ENCODE peak calls at places on chromosomes 7 and 10, in seven cellular contexts. One of them, this sample, is unnamed.

GRCh38 chr7:153402721-153403541 is 643.4 kb downstream of the ACTR3B start:
- DNase-seq in nucleus accumbens: no peak
- DNase-seq in right atrium auricular region: no peak
- DNase-seq in T-helper 22 cell: no peak
- DNase-seq in non-pigmented ciliary epithelial cell: no peak
- DNase-seq in upper lobe of right lung: no peak
- DNase-seq in GM04503: no peak
- DNase-seq in this sample: no peak

GRCh38 chr10:58775960-58776574 is 263.4 kb downstream of the BICC1 start:
- DNase-seq in nucleus accumbens: no peak
- DNase-seq in right atrium auricular region: no peak
- DNase-seq in T-helper 22 cell: no peak
- DNase-seq in non-pigmented ciliary epithelial cell: peak; percentile 75
- DNase-seq in upper lobe of right lung: no peak
- DNase-seq in GM04503: no peak
- DNase-seq in this sample: no peak

GRCh38 chr7:81638216-81638615 is 131.6 kb downstream of the HGF start:
- DNase-seq in nucleus accumbens: no peak
- DNase-seq in right atrium auricular region: no peak
- DNase-seq in T-helper 22 cell: no peak
- DNase-seq in non-pigmented ciliary epithelial cell: no peak
- DNase-seq in upper lobe of right lung: no peak
- DNase-seq in GM04503: peak; percentile 57
- DNase-seq in this sample: no peak

GRCh38 chr10:12643279-12643678 is 293.9 kb downstream of the CAMK1D start:
- DNase-seq in nucleus accumbens: no peak
- DNase-seq in right atrium auricular region: no peak
- DNase-seq in T-helper 22 cell: no peak
- DNase-seq in non-pigmented ciliary epithelial cell: no peak
- DNase-seq in upper lobe of right lung: no peak
- DNase-seq in GM04503: no peak
- DNase-seq in this sample: no peak

GRCh38 chr7:142488842-142489241 is 231.0 kb upstream of the PRSS58 start:
- DNase-seq in nucleus accumbens: no peak
- DNase-seq in right atrium auricular region: no peak
- DNase-seq in T-helper 22 cell: no peak
- DNase-seq in non-pigmented ciliary epithelial cell: no peak
- DNase-seq in upper lobe of right lung: no peak
- DNase-seq in GM04503: no peak
- DNase-seq in this sample: no peak

GRCh38 chr7:148262721-148263229 is 327.8 kb upstream of the C7orf33 start:
- DNase-seq in nucleus accumbens: peak; percentile 53
- DNase-seq in right atrium auricular region: peak; percentile 79
- DNase-seq in T-helper 22 cell: no peak
- DNase-seq in non-pigmented ciliary epithelial cell: no peak
- DNase-seq in upper lobe of right lung: peak; percentile 71
- DNase-seq in GM04503: no peak
- DNase-seq in this sample: peak; percentile 77

GRCh38 chr10:33820531-33820930 is 486.1 kb upstream of the NRP1 start:
- DNase-seq in nucleus accumbens: no peak
- DNase-seq in right atrium auricular region: no peak
- DNase-seq in T-helper 22 cell: no peak
- DNase-seq in non-pigmented ciliary epithelial cell: no peak
- DNase-seq in upper lobe of right lung: no peak
- DNase-seq in GM04503: no peak
- DNase-seq in this sample: no peak

GRCh38 chr10:108598831-108599230 is 1324.5 kb downstream of the XPNPEP1 start:
- DNase-seq in nucleus accumbens: no peak
- DNase-seq in right atrium auricular region: no peak
- DNase-seq in T-helper 22 cell: no peak
- DNase-seq in non-pigmented ciliary epithelial cell: no peak
- DNase-seq in upper lobe of right lung: no peak
- DNase-seq in GM04503: no peak
- DNase-seq in this sample: no peak

GRCh38 chr10:71868192-71868697 is 17.2 kb upstream of the PSAP start:
- DNase-seq in nucleus accumbens: no peak
- DNase-seq in right atrium auricular region: peak; percentile 73
- DNase-seq in T-helper 22 cell: no peak
- DNase-seq in non-pigmented ciliary epithelial cell: peak; percentile 49
- DNase-seq in upper lobe of right lung: peak; percentile 78
- DNase-seq in GM04503: no peak
- DNase-seq in this sample: peak; percentile 46

GRCh38 chr10:46559231-46559671 is 2.8 kb upstream of the GPRIN2 start:
- DNase-seq in nucleus accumbens: no peak
- DNase-seq in right atrium auricular region: no peak
- DNase-seq in T-helper 22 cell: no peak
- DNase-seq in non-pigmented ciliary epithelial cell: no peak
- DNase-seq in upper lobe of right lung: no peak
- DNase-seq in GM04503: no peak
- DNase-seq in this sample: peak; percentile 8

GRCh38 chr10:113180401-113181154 is 230.5 kb downstream of the TCF7L2 start:
- DNase-seq in nucleus accumbens: no peak
- DNase-seq in right atrium auricular region: no peak
- DNase-seq in T-helper 22 cell: no peak
- DNase-seq in non-pigmented ciliary epithelial cell: no peak
- DNase-seq in upper lobe of right lung: no peak
- DNase-seq in GM04503: no peak
- DNase-seq in this sample: no peak

GRCh38 chr10:63273575-63273974 is 140.4 kb downstream of the NRBF2 start:
- DNase-seq in nucleus accumbens: no peak
- DNase-seq in right atrium auricular region: no peak
- DNase-seq in T-helper 22 cell: no peak
- DNase-seq in non-pigmented ciliary epithelial cell: no peak
- DNase-seq in upper lobe of right lung: no peak
- DNase-seq in GM04503: no peak
- DNase-seq in this sample: no peak

This sample was measured in dorsolateral prefrontal cortex.